ENCODE peak calls at places on chromosomes 11 and 22, in ten cellular contexts. One of them, this sample, is unnamed.

GRCh38 chr11:103730151-103730940 is 306.1 kb upstream of the DDI1 start:
- DNase-seq in psoas muscle: no peak
- DNase-seq in amniotic stem cell: peak
- DNase-seq in memory B cell: no peak
- DNase-seq in GM18507: no peak
- DNase-seq in fibroblast of gingiva: peak
- DNase-seq in GM20000: no peak
- DNase-seq in CD4-positive, CD25-positive, alpha-beta regulatory T cell: no peak
- DNase-seq in upper lobe of right lung: no peak
- DNase-seq in cardiac muscle cell: no peak
- DNase-seq in this sample: no peak

GRCh38 chr11:12318791-12319733 is 58.3 kb upstream of the PARVA start:
- DNase-seq in amniotic stem cell: no peak
- DNase-seq in GM20000: no peak
- DNase-seq in upper lobe of right lung: no peak
- DNase-seq in fibroblast of gingiva: peak
- DNase-seq in memory B cell: no peak
- DNase-seq in psoas muscle: no peak
- DNase-seq in cardiac muscle cell: no peak
- DNase-seq in GM18507: no peak
- DNase-seq in CD4-positive, CD25-positive, alpha-beta regulatory T cell: no peak
- DNase-seq in this sample: no peak

GRCh38 chr22:33047744-33048143 is 10.4 kb downstream of the SYN3 start:
- DNase-seq in psoas muscle: no peak
- DNase-seq in GM20000: no peak
- DNase-seq in memory B cell: no peak
- DNase-seq in fibroblast of gingiva: no peak
- DNase-seq in upper lobe of right lung: no peak
- DNase-seq in amniotic stem cell: no peak
- DNase-seq in GM18507: no peak
- DNase-seq in CD4-positive, CD25-positive, alpha-beta regulatory T cell: no peak
- DNase-seq in cardiac muscle cell: no peak
- DNase-seq in this sample: no peak

GRCh38 chr11:69912911-69913451 is 93.8 kb upstream of the FGF3 start:
- DNase-seq in CD4-positive, CD25-positive, alpha-beta regulatory T cell: no peak
- DNase-seq in GM20000: no peak
- DNase-seq in amniotic stem cell: no peak
- DNase-seq in memory B cell: no peak
- DNase-seq in GM18507: no peak
- DNase-seq in upper lobe of right lung: peak
- DNase-seq in cardiac muscle cell: no peak
- DNase-seq in fibroblast of gingiva: no peak
- DNase-seq in psoas muscle: peak
- DNase-seq in this sample: no peak

GRCh38 chr11:61541568-61541967 is 33.0 kb downstream of the LRRC10B start:
- DNase-seq in GM18507: no peak
- DNase-seq in psoas muscle: no peak
- DNase-seq in CD4-positive, CD25-positive, alpha-beta regulatory T cell: no peak
- DNase-seq in amniotic stem cell: no peak
- DNase-seq in GM20000: peak
- DNase-seq in upper lobe of right lung: no peak
- DNase-seq in fibroblast of gingiva: peak
- DNase-seq in memory B cell: no peak
- DNase-seq in cardiac muscle cell: no peak
- DNase-seq in this sample: no peak

GRCh38 chr11:104705475-104706195 is 192.6 kb downstream of the CASP12 start:
- DNase-seq in fibroblast of gingiva: no peak
- DNase-seq in amniotic stem cell: no peak
- DNase-seq in cardiac muscle cell: no peak
- DNase-seq in CD4-positive, CD25-positive, alpha-beta regulatory T cell: peak
- DNase-seq in GM18507: peak
- DNase-seq in memory B cell: peak
- DNase-seq in GM20000: peak
- DNase-seq in psoas muscle: no peak
- DNase-seq in upper lobe of right lung: no peak
- DNase-seq in this sample: no peak

GRCh38 chr11:8712506-8712905 is 29.9 kb downstream of the RPL27A start:
- DNase-seq in cardiac muscle cell: no peak
- DNase-seq in psoas muscle: no peak
- DNase-seq in memory B cell: no peak
- DNase-seq in GM18507: no peak
- DNase-seq in upper lobe of right lung: no peak
- DNase-seq in CD4-positive, CD25-positive, alpha-beta regulatory T cell: no peak
- DNase-seq in amniotic stem cell: no peak
- DNase-seq in fibroblast of gingiva: no peak
- DNase-seq in GM20000: no peak
- DNase-seq in this sample: no peak

GRCh38 chr11:71946144-71946571 is 17.3 kb downstream of the RNF121 start:
- DNase-seq in GM20000: no peak
- DNase-seq in fibroblast of gingiva: no peak
- DNase-seq in amniotic stem cell: peak
- DNase-seq in CD4-positive, CD25-positive, alpha-beta regulatory T cell: no peak
- DNase-seq in GM18507: no peak
- DNase-seq in cardiac muscle cell: no peak
- DNase-seq in upper lobe of right lung: no peak
- DNase-seq in psoas muscle: no peak
- DNase-seq in memory B cell: no peak
- DNase-seq in this sample: no peak

GRCh38 chr11:45665933-45666647 is 668 bp upstream of the CHST1 start:
- DNase-seq in cardiac muscle cell: no peak
- DNase-seq in psoas muscle: peak
- DNase-seq in CD4-positive, CD25-positive, alpha-beta regulatory T cell: no peak
- DNase-seq in amniotic stem cell: no peak
- DNase-seq in GM18507: no peak
- DNase-seq in fibroblast of gingiva: no peak
- DNase-seq in memory B cell: no peak
- DNase-seq in upper lobe of right lung: no peak
- DNase-seq in GM20000: no peak
- DNase-seq in this sample: no peak

GRCh38 chr11:61293869-61294716 is 1.0 kb downstream of the VWCE start:
- DNase-seq in CD4-positive, CD25-positive, alpha-beta regulatory T cell: no peak
- DNase-seq in memory B cell: no peak
- DNase-seq in psoas muscle: peak
- DNase-seq in GM18507: peak
- DNase-seq in amniotic stem cell: no peak
- DNase-seq in GM20000: peak
- DNase-seq in upper lobe of right lung: peak
- DNase-seq in cardiac muscle cell: peak
- DNase-seq in fibroblast of gingiva: peak
- DNase-seq in this sample: no peak

GRCh38 chr22:49789289-49790141 is 38.2 kb downstream of the BRD1 start:
- DNase-seq in amniotic stem cell: no peak
- DNase-seq in GM18507: no peak
- DNase-seq in psoas muscle: peak
- DNase-seq in fibroblast of gingiva: peak
- DNase-seq in upper lobe of right lung: no peak
- DNase-seq in cardiac muscle cell: no peak
- DNase-seq in CD4-positive, CD25-positive, alpha-beta regulatory T cell: no peak
- DNase-seq in memory B cell: no peak
- DNase-seq in GM20000: no peak
- DNase-seq in this sample: no peak

GRCh38 chr22:50600541-50600940 is at the start of gene MAPK8IP2:
- DNase-seq in GM18507: no peak
- DNase-seq in cardiac muscle cell: peak
- DNase-seq in fibroblast of gingiva: no peak
- DNase-seq in CD4-positive, CD25-positive, alpha-beta regulatory T cell: no peak
- DNase-seq in memory B cell: no peak
- DNase-seq in GM20000: peak
- DNase-seq in psoas muscle: no peak
- DNase-seq in upper lobe of right lung: no peak
- DNase-seq in amniotic stem cell: no peak
- DNase-seq in this sample: no peak

GRCh38 chr11:117221775-117222517 is 9.9 kb downstream of the PCSK7 start:
- DNase-seq in memory B cell: no peak
- DNase-seq in amniotic stem cell: no peak
- DNase-seq in GM20000: no peak
- DNase-seq in GM18507: no peak
- DNase-seq in psoas muscle: peak
- DNase-seq in CD4-positive, CD25-positive, alpha-beta regulatory T cell: no peak
- DNase-seq in upper lobe of right lung: no peak
- DNase-seq in cardiac muscle cell: peak
- DNase-seq in fibroblast of gingiva: peak
- DNase-seq in this sample: no peak

GRCh38 chr11:35375332-35376125 is 43.8 kb downstream of the SLC1A2 start:
- DNase-seq in CD4-positive, CD25-positive, alpha-beta regulatory T cell: no peak
- DNase-seq in upper lobe of right lung: no peak
- DNase-seq in psoas muscle: no peak
- DNase-seq in cardiac muscle cell: no peak
- DNase-seq in GM20000: no peak
- DNase-seq in memory B cell: no peak
- DNase-seq in amniotic stem cell: no peak
- DNase-seq in fibroblast of gingiva: no peak
- DNase-seq in GM18507: no peak
- DNase-seq in this sample: no peak

GRCh38 chr11:34028407-34028804 is 23.1 kb upstream of the CAPRIN1 start:
- DNase-seq in GM18507: no peak
- DNase-seq in amniotic stem cell: no peak
- DNase-seq in memory B cell: no peak
- DNase-seq in upper lobe of right lung: no peak
- DNase-seq in CD4-positive, CD25-positive, alpha-beta regulatory T cell: no peak
- DNase-seq in fibroblast of gingiva: peak
- DNase-seq in psoas muscle: peak
- DNase-seq in cardiac muscle cell: no peak
- DNase-seq in GM20000: no peak
- DNase-seq in this sample: no peak

GRCh38 chr11:2194877-2195755 is 23.5 kb upstream of the TH start:
- DNase-seq in fibroblast of gingiva: no peak
- DNase-seq in GM20000: peak
- DNase-seq in CD4-positive, CD25-positive, alpha-beta regulatory T cell: peak
- DNase-seq in amniotic stem cell: no peak
- DNase-seq in upper lobe of right lung: no peak
- DNase-seq in cardiac muscle cell: peak
- DNase-seq in GM18507: peak
- DNase-seq in memory B cell: peak
- DNase-seq in psoas muscle: no peak
- DNase-seq in this sample: peak

GRCh38 chr11:95483339-95483738 is 252.3 kb upstream of the SESN3 start:
- DNase-seq in upper lobe of right lung: no peak
- DNase-seq in GM20000: no peak
- DNase-seq in psoas muscle: no peak
- DNase-seq in memory B cell: no peak
- DNase-seq in fibroblast of gingiva: peak
- DNase-seq in GM18507: no peak
- DNase-seq in cardiac muscle cell: no peak
- DNase-seq in CD4-positive, CD25-positive, alpha-beta regulatory T cell: no peak
- DNase-seq in amniotic stem cell: no peak
- DNase-seq in this sample: no peak

GRCh38 chr11:75954039-75954438 is 139.0 kb downstream of the UVRAG start:
- DNase-seq in memory B cell: no peak
- DNase-seq in fibroblast of gingiva: no peak
- DNase-seq in cardiac muscle cell: no peak
- DNase-seq in upper lobe of right lung: no peak
- DNase-seq in GM20000: no peak
- DNase-seq in psoas muscle: no peak
- DNase-seq in amniotic stem cell: no peak
- DNase-seq in GM18507: no peak
- DNase-seq in CD4-positive, CD25-positive, alpha-beta regulatory T cell: no peak
- DNase-seq in this sample: no peak

GRCh38 chr22:17243524-17243923 is 24.3 kb upstream of the ADA2 start:
- DNase-seq in CD4-positive, CD25-positive, alpha-beta regulatory T cell: no peak
- DNase-seq in upper lobe of right lung: peak
- DNase-seq in amniotic stem cell: no peak
- DNase-seq in cardiac muscle cell: no peak
- DNase-seq in fibroblast of gingiva: no peak
- DNase-seq in memory B cell: peak
- DNase-seq in GM20000: peak
- DNase-seq in GM18507: no peak
- DNase-seq in psoas muscle: no peak
- DNase-seq in this sample: peak

GRCh38 chr11:71355266-71355665 is 92.9 kb downstream of the DHCR7 start:
- DNase-seq in psoas muscle: no peak
- DNase-seq in GM20000: no peak
- DNase-seq in amniotic stem cell: no peak
- DNase-seq in CD4-positive, CD25-positive, alpha-beta regulatory T cell: no peak
- DNase-seq in GM18507: no peak
- DNase-seq in cardiac muscle cell: no peak
- DNase-seq in upper lobe of right lung: no peak
- DNase-seq in fibroblast of gingiva: peak
- DNase-seq in memory B cell: no peak
- DNase-seq in this sample: no peak

GRCh38 chr11:61567286-61568061 is 13.4 kb downstream of the SYT7 start:
- DNase-seq in GM20000: peak
- DNase-seq in upper lobe of right lung: peak
- DNase-seq in GM18507: peak
- DNase-seq in CD4-positive, CD25-positive, alpha-beta regulatory T cell: peak
- DNase-seq in fibroblast of gingiva: peak
- DNase-seq in memory B cell: peak
- DNase-seq in amniotic stem cell: peak
- DNase-seq in psoas muscle: peak
- DNase-seq in cardiac muscle cell: peak
- DNase-seq in this sample: peak

GRCh38 chr22:41848468-41848867 is 15.6 kb downstream of the SREBF2 start:
- DNase-seq in memory B cell: no peak
- DNase-seq in upper lobe of right lung: peak
- DNase-seq in GM18507: no peak
- DNase-seq in cardiac muscle cell: no peak
- DNase-seq in CD4-positive, CD25-positive, alpha-beta regulatory T cell: no peak
- DNase-seq in fibroblast of gingiva: no peak
- DNase-seq in psoas muscle: peak
- DNase-seq in amniotic stem cell: no peak
- DNase-seq in GM20000: no peak
- DNase-seq in this sample: no peak

GRCh38 chr11:118194835-118195627 is 18.6 kb upstream of the SCN2B start:
- DNase-seq in GM20000: no peak
- DNase-seq in fibroblast of gingiva: peak
- DNase-seq in upper lobe of right lung: peak
- DNase-seq in memory B cell: no peak
- DNase-seq in cardiac muscle cell: peak
- DNase-seq in amniotic stem cell: peak
- DNase-seq in CD4-positive, CD25-positive, alpha-beta regulatory T cell: no peak
- DNase-seq in GM18507: no peak
- DNase-seq in psoas muscle: peak
- DNase-seq in this sample: no peak

GRCh38 chr22:37063436-37064420 is 12.2 kb downstream of the KCTD17 start:
- DNase-seq in upper lobe of right lung: no peak
- DNase-seq in GM18507: no peak
- DNase-seq in amniotic stem cell: no peak
- DNase-seq in CD4-positive, CD25-positive, alpha-beta regulatory T cell: no peak
- DNase-seq in fibroblast of gingiva: no peak
- DNase-seq in memory B cell: no peak
- DNase-seq in GM20000: no peak
- DNase-seq in psoas muscle: no peak
- DNase-seq in cardiac muscle cell: no peak
- DNase-seq in this sample: no peak